ENCODE peak calls at places on chromosomes 5 and 9, in eight cellular contexts. H, V, S, O, E, Q, K and B are unnamed samples.

GRCh38 chr5:153784277-153784676 is 254.4 kb downstream of the FAM114A2 start:
- DNase-seq in H (no peak), V (no peak), S (no peak), O (no peak), E (no peak), Q (no peak), K (no peak), B (no peak)

GRCh38 chr5:170291324-170291847 is 6.2 kb downstream of the LCP2 start:
- DNase-seq in H (no peak), V (no peak), S (no peak), O (no peak), E (no peak), Q (no peak), K (no peak), B (no peak)

GRCh38 chr5:87853541-87853940 is 415.1 kb downstream of the TMEM161B start:
- DNase-seq in H (no peak), V (no peak), S (no peak), O (no peak), E (no peak), Q (no peak), K (no peak), B (no peak)

GRCh38 chr5:87872986-87873385 is 395.7 kb downstream of the TMEM161B start:
- DNase-seq in H (no peak), V (no peak), S (no peak), O (no peak), E (no peak), Q (no peak), K (no peak), B (no peak)

GRCh38 chr5:120600639-120601038 is 136.5 kb downstream of the PRR16 start:
- DNase-seq in H (no peak), V (no peak), S (no peak), O (no peak), E (no peak), Q (no peak), K (no peak), B (no peak)

GRCh38 chr9:119501374-119501773 is 132.1 kb upstream of the BRINP1 start:
- DNase-seq in H (no peak), V (no peak), S (no peak), O (no peak), E (no peak), Q (no peak), K (no peak), B (no peak)

GRCh38 chr5:59587489-59588337 is 305.8 kb downstream of the PDE4D start:
- DNase-seq in H (no peak), V (peak), S (peak), O (no peak), E (peak), Q (no peak), K (peak), B (peak)

GRCh38 chr5:82107277-82107676 is 135.5 kb downstream of the ATG10 start:
- DNase-seq in H (no peak), V (no peak), S (no peak), O (peak), E (no peak), Q (no peak), K (peak), B (no peak)

GRCh38 chr5:111454198-111454606 is 58.1 kb downstream of the STARD4 start:
- DNase-seq in H (no peak), V (no peak), S (no peak), O (no peak), E (no peak), Q (no peak), K (peak), B (no peak)

GRCh38 chr5:171127314-171127713 is 181.7 kb upstream of the TLX3 start:
- DNase-seq in H (no peak), V (no peak), S (no peak), O (no peak), E (no peak), Q (no peak), K (peak), B (no peak)

GRCh38 chr5:58080573-58080972 is 379.3 kb downstream of the PLK2 start:
- DNase-seq in H (no peak), V (no peak), S (no peak), O (peak), E (no peak), Q (no peak), K (peak), B (no peak)

GRCh38 chr5:109898547-109899544 is 209.1 kb downstream of the MAN2A1 start:
- DNase-seq in H (no peak), V (no peak), S (no peak), O (no peak), E (no peak), Q (no peak), K (no peak), B (no peak)

GRCh38 chr9:118529210-118529609 is 825.0 kb downstream of the TLR4 start:
- DNase-seq in H (no peak), V (no peak), S (no peak), O (peak), E (no peak), Q (no peak), K (peak), B (no peak)

GRCh38 chr5:122182491-122182921 is 53.2 kb downstream of the ZNF474 start:
- DNase-seq in H (no peak), V (no peak), S (peak), O (peak), E (no peak), Q (no peak), K (peak), B (no peak)

GRCh38 chr5:130052752-130053151 is 148.5 kb downstream of the CHSY3 start:
- DNase-seq in H (no peak), V (no peak), S (no peak), O (peak), E (no peak), Q (no peak), K (no peak), B (no peak)

GRCh38 chr9:127629468-127630081 is 17.5 kb downstream of the STXBP1 start:
- DNase-seq in H (no peak), V (no peak), S (no peak), O (no peak), E (no peak), Q (no peak), K (peak), B (no peak)

GRCh38 chr5:56534102-56534501 is 281.2 kb upstream of the MAP3K1 start:
- DNase-seq in H (no peak), V (no peak), S (no peak), O (peak), E (no peak), Q (no peak), K (peak), B (no peak)

GRCh38 chr9:37134166-37134565 is 13.8 kb downstream of the ZCCHC7 start:
- DNase-seq in H (no peak), V (no peak), S (no peak), O (no peak), E (no peak), Q (no peak), K (no peak), B (no peak)

GRCh38 chr5:176530983-176531901 is 6.0 kb downstream of the RNF44 start:
- DNase-seq in H (peak), V (no peak), S (no peak), O (no peak), E (no peak), Q (no peak), K (peak), B (no peak)

GRCh38 chr5:124661317-124662141 is 84.9 kb downstream of the ZNF608 start:
- DNase-seq in H (no peak), V (peak), S (no peak), O (peak), E (no peak), Q (no peak), K (peak), B (no peak)

GRCh38 chr5:15233566-15233965 is 266.4 kb upstream of the FBXL7 start:
- DNase-seq in H (no peak), V (no peak), S (no peak), O (no peak), E (no peak), Q (no peak), K (peak), B (no peak)

GRCh38 chr5:137602721-137603273 is 103.7 kb upstream of the SPOCK1 start:
- DNase-seq in H (no peak), V (no peak), S (no peak), O (no peak), E (no peak), Q (no peak), K (no peak), B (no peak)

GRCh38 chr5:170270670-170271069 is 26.9 kb downstream of the LCP2 start:
- DNase-seq in H (no peak), V (no peak), S (no peak), O (no peak), E (no peak), Q (no peak), K (no peak), B (no peak)

GRCh38 chr5:168931638-168932345 is 352.6 kb upstream of the PANK3 start:
- DNase-seq in H (no peak), V (no peak), S (no peak), O (peak), E (no peak), Q (no peak), K (peak), B (no peak)

GRCh38 chr5:131974622-131974955 is 29.1 kb upstream of the MEIKIN start:
- DNase-seq in H (no peak), V (no peak), S (no peak), O (no peak), E (no peak), Q (no peak), K (no peak), B (peak)

GRCh38 chr5:105953616-105954015 is 1717.1 kb downstream of the EFNA5 start:
- DNase-seq in H (no peak), V (no peak), S (no peak), O (no peak), E (no peak), Q (no peak), K (no peak), B (no peak)

GRCh38 chr9:14247577-14247976 is 66.4 kb downstream of the NFIB start:
- DNase-seq in H (no peak), V (no peak), S (no peak), O (no peak), E (no peak), Q (no peak), K (no peak), B (no peak)

GRCh38 chr5:107885601-107886000 is 214.9 kb upstream of the EFNA5 start:
- DNase-seq in H (no peak), V (no peak), S (no peak), O (no peak), E (no peak), Q (no peak), K (no peak), B (no peak)

GRCh38 chr9:1429328-1429727 is 379.2 kb downstream of the DMRT2 start:
- DNase-seq in H (peak), V (peak), S (peak), O (peak), E (no peak), Q (no peak), K (peak), B (no peak)

GRCh38 chr5:42953061-42953460 is 87.1 kb downstream of the ANXA2R start:
- DNase-seq in H (no peak), V (no peak), S (no peak), O (no peak), E (no peak), Q (no peak), K (peak), B (no peak)

GRCh38 chr9:31799953-31800609 is 584.4 kb upstream of the ACO1 start:
- DNase-seq in H (no peak), V (peak), S (no peak), O (peak), E (no peak), Q (no peak), K (peak), B (no peak)

GRCh38 chr9:92706218-92706940 is 36.4 kb upstream of the IPPK start:
- DNase-seq in H (no peak), V (peak), S (no peak), O (peak), E (no peak), Q (no peak), K (peak), B (no peak)

GRCh38 chr9:99008187-99008586 is 64.5 kb downstream of the COL15A1 start:
- DNase-seq in H (no peak), V (no peak), S (no peak), O (no peak), E (no peak), Q (no peak), K (no peak), B (no peak)

GRCh38 chr9:91151741-91152095 is 210.0 kb downstream of the AUH start:
- DNase-seq in H (no peak), V (no peak), S (no peak), O (no peak), E (no peak), Q (no peak), K (no peak), B (no peak)

DNA sequence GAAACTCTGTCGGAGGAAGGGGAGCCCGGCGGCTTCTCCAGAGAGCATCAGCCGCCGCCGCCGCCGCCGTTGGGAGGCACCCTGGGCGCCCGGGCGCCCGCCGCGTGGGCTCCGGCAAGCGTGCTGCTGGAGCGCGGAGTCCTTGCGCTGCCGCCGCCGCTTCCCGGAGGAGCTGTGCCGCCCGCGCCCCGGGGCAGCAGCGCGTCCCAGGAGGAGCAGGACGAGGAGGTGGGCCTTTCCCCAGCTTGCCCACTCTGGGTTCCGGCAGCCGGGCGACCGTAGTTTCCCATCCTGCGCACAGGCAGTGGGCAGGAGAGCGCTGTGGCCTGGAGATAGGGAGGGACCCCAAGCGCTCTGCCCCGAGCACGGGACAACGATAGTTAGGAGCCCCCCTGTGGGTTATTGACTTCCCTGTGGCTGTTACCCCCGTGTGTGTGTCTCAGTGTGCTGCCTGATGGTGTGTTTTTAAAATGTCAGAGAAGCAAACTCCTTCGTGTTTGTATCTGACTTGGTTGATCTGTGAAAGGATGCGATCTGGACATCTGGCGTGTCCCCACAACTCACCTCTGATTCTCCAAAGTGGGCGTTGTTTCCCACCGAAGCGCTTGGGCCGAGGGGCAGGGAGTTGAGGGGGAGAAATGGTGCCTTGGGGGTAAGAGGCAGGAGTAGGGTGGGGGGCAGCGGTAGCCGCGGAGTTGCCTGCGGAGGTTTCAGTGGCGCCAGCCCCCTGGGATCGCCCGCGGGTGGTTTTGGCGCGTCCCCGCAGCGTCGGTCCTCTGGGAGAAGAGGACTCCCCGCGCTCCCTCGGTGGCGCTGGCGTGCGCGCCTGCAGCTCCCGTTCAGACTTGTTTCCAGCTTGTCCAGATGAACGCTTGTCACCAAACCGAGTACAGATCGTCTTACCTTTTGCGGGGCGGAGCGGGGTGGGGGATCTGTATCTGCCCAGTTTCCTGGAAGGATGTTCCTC is 881 bp downstream of the MAST4 start:
- DNase-seq in H (peak), V (peak), S (peak), O (peak), E (peak), Q (no peak), K (peak), B (peak)
- TF ChIP-seq CTCF in H (no peak), V (no peak), S (no peak), O (no peak), E (no peak), Q (no peak), K (no peak), B (no peak)

GRCh38 chr9:136275655-136276429 is 28.1 kb downstream of the CCDC187 start:
- DNase-seq in H (no peak), V (peak), S (no peak), O (no peak), E (no peak), Q (no peak), K (no peak), B (no peak)
- TF ChIP-seq CTCF in H (no peak), V (no peak), S (no peak), O (no peak), E (no peak), Q (no peak), K (no peak), B (no peak)

DNA sequence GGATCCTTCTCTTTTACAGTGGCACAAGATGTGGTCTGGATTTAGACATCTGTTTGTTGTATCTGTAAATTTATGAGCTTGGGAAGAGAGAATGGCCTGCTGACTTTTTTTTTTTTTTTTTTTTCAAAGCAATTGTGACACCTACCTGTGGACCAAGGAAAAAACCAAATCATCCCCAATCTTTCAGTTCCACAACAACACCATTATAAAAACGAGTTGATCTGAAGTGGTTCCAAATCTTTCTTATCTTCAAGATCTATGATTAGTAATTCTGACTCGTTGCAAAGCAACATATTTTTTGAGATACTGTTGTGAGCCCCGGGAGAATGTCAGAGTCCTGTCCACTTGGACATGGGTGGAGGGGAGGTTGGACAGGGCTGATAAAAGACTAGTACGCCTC is 4.8 kb downstream of the IRX2 start:
- DNase-seq in H (no peak), V (no peak), S (no peak), O (peak), E (no peak), Q (no peak), K (no peak), B (no peak)
- TF ChIP-seq CTCF in H (no peak), V (no peak), S (no peak), O (peak), E (peak), Q (no peak), K (no peak), B (no peak)

DNA sequence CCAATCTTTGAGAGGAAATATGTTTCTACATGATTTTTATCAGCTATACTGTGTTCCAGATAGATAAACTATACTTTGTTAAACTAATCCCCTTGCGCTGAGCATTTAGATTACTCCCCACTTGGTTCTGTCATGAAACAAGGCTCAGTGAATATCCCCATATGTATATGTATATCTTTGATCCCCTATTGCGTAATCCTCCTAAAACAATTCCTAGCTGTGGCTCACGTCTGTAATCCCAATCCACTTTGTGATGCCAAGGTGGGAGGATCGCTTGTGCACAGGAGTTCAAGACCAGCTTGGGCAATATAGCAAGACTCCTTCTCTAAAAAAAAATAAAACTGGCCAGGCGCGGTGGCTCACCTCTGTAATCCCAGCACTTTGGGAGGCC is 2.7 kb downstream of the PHYHD1 start:
- DNase-seq in H (no peak), V (no peak), S (no peak), O (no peak), E (no peak), Q (no peak), K (no peak), B (no peak)
- TF ChIP-seq CTCF in H (no peak), V (no peak), S (no peak), O (no peak), E (no peak), Q (no peak), K (no peak), B (no peak)

GRCh38 chr9:136865768-136866103 is 372 bp downstream of the EDF1 start:
- DNase-seq in H (no peak), V (no peak), S (peak), O (no peak), E (no peak), Q (no peak), K (no peak), B (no peak)

GRCh38 chr9:136864996-136865767 is 926 bp downstream of the EDF1 start:
- DNase-seq in H (no peak), V (no peak), S (peak), O (no peak), E (no peak), Q (no peak), K (no peak), B (no peak)

GRCh38 chr9:136868644-136869043 is 2.5 kb upstream of the EDF1 start:
- DNase-seq in H (no peak), V (no peak), S (no peak), O (no peak), E (no peak), Q (no peak), K (no peak), B (no peak)

GRCh38 chr9:136867917-136868316 is 1.8 kb upstream of the EDF1 start:
- DNase-seq in H (no peak), V (no peak), S (no peak), O (no peak), E (no peak), Q (no peak), K (no peak), B (no peak)

GRCh38 chr9:136867480-136867879 is 1.4 kb upstream of the EDF1 start:
- DNase-seq in H (no peak), V (no peak), S (no peak), O (no peak), E (no peak), Q (no peak), K (no peak), B (no peak)
- TF ChIP-seq CTCF in H (no peak), V (no peak), S (no peak), O (no peak), E (no peak), Q (no peak), K (no peak), B (no peak)